ENCODE peak calls at places on chromosomes 7 and 10, in four cellular contexts. V is substantia nigra; K is globus pallidus; E is activated CD4-positive, alpha-beta T cell treated with anti-CD3 and anti-CD28 coated beads for 48 hours. A is an unnamed sample.

GRCh38 chr10:110426294-110427153 is 71.2 kb upstream of the DUSP5 start:
- DNase-seq in V (no peak), K (no peak), E (peak; percentile 31), A (no peak)

GRCh38 chr7:155598810-155599210 is 45.7 kb upstream of the RBM33 start:
- DNase-seq in V (no peak), K (peak; percentile 60), E (peak; percentile 92), A (peak; percentile 88)

GRCh38 chr10:1706711-1707110 is 30.6 kb downstream of the ADARB2 start:
- DNase-seq in V (no peak), K (no peak), E (no peak), A (no peak)

GRCh38 chr10:131453772-131454634 is 142.5 kb upstream of the TCERG1L start:
- DNase-seq in V (peak; percentile 21), K (peak; percentile 77), E (peak; percentile 89), A (peak; percentile 88)

GRCh38 chr10:15363031-15363430 is 8.1 kb downstream of the FAM171A1 start:
- DNase-seq in V (no peak), K (no peak), E (no peak), A (no peak)

GRCh38 chr7:135670179-135670578 is 7.9 kb downstream of the STMP1 start:
- DNase-seq in V (no peak), K (no peak), E (no peak), A (no peak)

GRCh38 chr7:38369816-38370493 is 96.5 kb upstream of the TARP start:
- DNase-seq in V (peak; percentile 45), K (peak; percentile 85), E (peak; percentile 92), A (peak; percentile 92)

GRCh38 chr10:71765176-71765906 is 8.0 kb downstream of the VSIR start:
- DNase-seq in V (no peak), K (no peak), E (no peak), A (no peak)

GRCh38 chr10:12960939-12961338 is 40.6 kb downstream of the CCDC3 start:
- DNase-seq in V (no peak), K (no peak), E (no peak), A (no peak)

GRCh38 chr7:135913404-135913803 is 63.8 kb downstream of the MTPN start:
- DNase-seq in V (no peak), K (no peak), E (no peak), A (no peak)

GRCh38 chr10:132748135-132748534 is 37.8 kb downstream of the NKX6-2 start:
- DNase-seq in V (no peak), K (no peak), E (no peak), A (no peak)

GRCh38 chr7:106313966-106314365 is 29.2 kb upstream of the NAMPT start:
- DNase-seq in V (no peak), K (peak; percentile 55), E (no peak), A (no peak)

GRCh38 chr10:47318706-47319105 is 3.5 kb upstream of the GDF2 start:
- DNase-seq in V (no peak), K (no peak), E (no peak), A (no peak)

GRCh38 chr10:96073722-96074121 is 30.3 kb downstream of the CCNJ start:
- DNase-seq in V (no peak), K (no peak), E (peak; percentile 7), A (no peak)

GRCh38 chr7:106731637-106732036 is 70.7 kb upstream of the CCDC71L start:
- DNase-seq in V (no peak), K (no peak), E (no peak), A (no peak)